ENCODE peak calls at places on chromosomes 16 and 17, in seven cellular contexts. Z is breast epithelium; Q is ascending aorta; S is CD4-positive, alpha-beta memory T cell; R is heart right ventricle; N is A549; T is cardiac fibroblast. X is an unnamed sample.
A peak's percentile ranks its signal among the peaks of the same experiment; 100 is the strongest.

GRCh38 chr16:21684199-21684598 is 20.4 kb downstream of the OTOA start:
- DNase-seq in Z (no peak), Q (no peak), S (peak; percentile 23), R (no peak), N (no peak), T (peak; percentile 13), X (no peak)

GRCh38 chr16:81908466-81909230 is 102.6 kb downstream of the SDR42E1 start:
- DNase-seq in Z (no peak), Q (no peak), S (no peak), R (no peak), N (no peak), T (no peak), X (no peak)

GRCh38 chr17:77959216-77959925 is 868 bp downstream of the TNRC6C start:
- DNase-seq in Z (no peak), Q (no peak), S (peak; percentile 49), R (peak; percentile 26), N (peak; percentile 48), T (peak; percentile 8), X (no peak)

GRCh38 chr16:1152123-1152638 is 725 bp upstream of the CACNA1H start:
- DNase-seq in Z (no peak), Q (no peak), S (peak; percentile 62), R (no peak), N (peak; percentile 24), T (no peak), X (no peak)

GRCh38 chr17:9783012-9783411 is 8.4 kb downstream of the DHRS7C start:
- DNase-seq in Z (no peak), Q (no peak), S (no peak), R (no peak), N (no peak), T (no peak), X (no peak)

GRCh38 chr17:71639865-71640264 is 481.0 kb upstream of the SOX9 start:
- DNase-seq in Z (no peak), Q (no peak), S (no peak), R (no peak), N (no peak), T (no peak), X (no peak)

GRCh38 chr16:64627781-64628180 is 494.1 kb downstream of the CDH11 start:
- DNase-seq in Z (no peak), Q (no peak), S (no peak), R (peak; percentile 65), N (no peak), T (no peak), X (no peak)

GRCh38 chr16:30603945-30604315 is 6.3 kb downstream of the ZNF689 start:
- DNase-seq in Z (no peak), Q (no peak), S (no peak), R (no peak), N (no peak), T (no peak), X (no peak)

GRCh38 chr16:56013962-56014552 is 138.9 kb upstream of the CES5A start:
- DNase-seq in Z (no peak), Q (no peak), S (peak; percentile 11), R (peak; percentile 63), N (no peak), T (peak; percentile 4), X (no peak)

GRCh38 chr16:87713469-87714229 is 52.1 kb downstream of the KLHDC4 start:
- DNase-seq in Z (no peak), Q (no peak), S (peak; percentile 61), R (no peak), N (no peak), T (no peak), X (no peak)

GRCh38 chr16:59971264-59971663 is 1237.1 kb upstream of the GOT2 start:
- DNase-seq in Z (no peak), Q (no peak), S (no peak), R (no peak), N (peak; percentile 1), T (no peak), X (no peak)

GRCh38 chr17:73552300-73553088 is 91.8 kb downstream of the SDK2 start:
- DNase-seq in Z (no peak), Q (no peak), S (no peak), R (no peak), N (no peak), T (no peak), X (no peak)

GRCh38 chr16:15765116-15765515 is 91.7 kb downstream of the MYH11 start:
- DNase-seq in Z (no peak), Q (no peak), S (no peak), R (no peak), N (no peak), T (no peak), X (no peak)

GRCh38 chr16:3839402-3840184 is 40.9 kb downstream of the CREBBP start:
- DNase-seq in Z (no peak), Q (no peak), S (no peak), R (no peak), N (no peak), T (no peak), X (no peak)

GRCh38 chr17:29357821-29358232 is 32.3 kb upstream of the TAOK1 start:
- DNase-seq in Z (no peak), Q (no peak), S (no peak), R (no peak), N (no peak), T (peak; percentile 68), X (no peak)

GRCh38 chr17:63840591-63841349 is 1.7 kb downstream of the SMARCD2 start:
- DNase-seq in Z (no peak), Q (no peak), S (no peak), R (peak; percentile 39), N (no peak), T (no peak), X (no peak)

GRCh38 chr16:49799172-49799571 is 56.7 kb downstream of the ZNF423 start:
- DNase-seq in Z (no peak), Q (no peak), S (no peak), R (no peak), N (no peak), T (no peak), X (no peak)

GRCh38 chr17:34637041-34637547 is 57.7 kb downstream of the TMEM132E start:
- DNase-seq in Z (no peak), Q (no peak), S (no peak), R (no peak), N (no peak), T (no peak), X (no peak)

GRCh38 chr17:34639706-34640425 is 60.5 kb downstream of the TMEM132E start:
- DNase-seq in Z (no peak), Q (no peak), S (no peak), R (no peak), N (no peak), T (no peak), X (no peak)

GRCh38 chr17:34635876-34636275 is 56.5 kb downstream of the TMEM132E start:
- DNase-seq in Z (no peak), Q (no peak), S (no peak), R (no peak), N (no peak), T (no peak), X (no peak)

GRCh38 chr17:34638526-34639260 is 59.3 kb downstream of the TMEM132E start:
- DNase-seq in Z (no peak), Q (no peak), S (no peak), R (no peak), N (no peak), T (no peak), X (no peak)

DNA sequence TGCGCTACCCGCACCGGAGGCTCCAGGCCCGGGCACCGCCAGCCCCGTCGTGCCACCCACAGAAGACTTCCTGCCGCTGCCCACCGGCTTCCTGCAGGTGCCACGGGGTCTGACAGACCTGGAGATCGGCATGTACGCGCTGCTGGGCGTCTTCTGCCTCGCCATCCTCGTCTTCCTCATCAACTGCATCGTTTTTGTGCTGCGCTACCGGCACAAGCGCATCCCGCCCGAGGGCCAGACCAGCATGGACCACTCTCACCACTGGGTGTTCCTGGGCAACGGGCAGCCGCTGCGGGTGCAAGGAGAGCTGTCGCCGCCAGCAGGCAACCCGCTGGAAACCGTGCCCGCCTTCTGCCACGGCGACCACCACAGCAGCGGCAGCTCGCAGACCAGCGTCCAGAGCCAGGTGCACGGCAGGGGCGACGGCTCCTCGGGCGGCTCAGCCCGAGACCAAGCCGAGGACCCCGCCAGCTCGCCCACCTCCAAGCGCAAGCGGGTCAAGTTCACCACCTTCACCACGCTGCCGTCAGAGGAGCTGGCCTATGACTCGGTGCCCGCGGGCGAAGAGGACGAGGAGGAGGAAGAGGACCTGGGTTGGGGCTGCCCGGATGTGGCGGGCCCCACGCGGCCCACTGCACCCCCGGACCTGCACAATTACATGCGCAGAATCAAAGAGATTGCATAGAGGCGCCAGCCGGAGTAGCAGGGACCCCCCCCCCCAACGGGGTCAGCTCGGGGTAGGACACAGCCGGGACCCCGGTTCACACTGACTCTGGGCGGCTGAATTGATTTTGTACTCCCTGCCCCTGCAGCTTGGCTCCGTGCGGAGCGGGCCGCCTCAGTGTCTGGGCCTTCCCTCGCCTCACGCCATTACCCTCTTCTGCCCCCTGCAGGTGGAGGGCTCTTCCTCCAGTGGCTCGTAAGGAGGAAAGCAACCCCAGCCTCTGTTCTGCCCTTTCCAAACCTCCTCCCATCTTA is 58.5 kb downstream of the TMEM132E start:
- DNase-seq in Z (peak; percentile 72), Q (peak; percentile 68), S (peak; percentile 77), R (peak; percentile 73), N (peak; percentile 71), T (peak; percentile 58), X (peak; percentile 18)
- H3K4me3 ChIP-seq in Z (peak overlapping the region; percentile 36), Q (peak overlapping the region; percentile 10), S (peak overlapping the region; percentile 59), R (peak overlapping the region; percentile 40), N (no peak overlapping the region), T (no peak overlapping the region), X (peak overlapping the region; percentile 34)

DNA sequence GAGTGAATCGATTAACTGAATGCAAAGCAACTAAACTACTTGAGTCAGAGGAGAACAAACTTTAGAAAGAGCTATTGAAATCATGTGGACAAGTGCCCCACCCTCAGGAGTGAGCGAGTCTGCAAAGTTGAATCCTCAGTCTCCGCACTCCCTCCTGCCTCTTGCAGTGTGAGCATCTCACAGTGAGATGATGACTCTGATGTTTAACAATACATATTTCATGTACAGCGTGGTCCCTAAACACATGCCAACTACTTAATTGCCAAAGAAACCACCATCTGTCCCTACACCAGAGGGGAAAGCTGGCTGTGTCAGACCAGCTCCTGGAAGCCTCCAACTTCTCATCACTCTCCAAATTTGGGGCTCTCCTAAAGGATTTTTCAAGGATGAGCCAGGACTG is 31.2 kb downstream of the PIMREG start:
- DNase-seq in Z (no peak), Q (no peak), S (no peak), R (no peak), N (no peak), T (no peak), X (no peak)
- H3K4me3 ChIP-seq in Z (no peak overlapping the region), Q (no peak overlapping the region), S (no peak overlapping the region), R (no peak overlapping the region), N (no peak overlapping the region), T (no peak overlapping the region), X (no peak overlapping the region)

DNA sequence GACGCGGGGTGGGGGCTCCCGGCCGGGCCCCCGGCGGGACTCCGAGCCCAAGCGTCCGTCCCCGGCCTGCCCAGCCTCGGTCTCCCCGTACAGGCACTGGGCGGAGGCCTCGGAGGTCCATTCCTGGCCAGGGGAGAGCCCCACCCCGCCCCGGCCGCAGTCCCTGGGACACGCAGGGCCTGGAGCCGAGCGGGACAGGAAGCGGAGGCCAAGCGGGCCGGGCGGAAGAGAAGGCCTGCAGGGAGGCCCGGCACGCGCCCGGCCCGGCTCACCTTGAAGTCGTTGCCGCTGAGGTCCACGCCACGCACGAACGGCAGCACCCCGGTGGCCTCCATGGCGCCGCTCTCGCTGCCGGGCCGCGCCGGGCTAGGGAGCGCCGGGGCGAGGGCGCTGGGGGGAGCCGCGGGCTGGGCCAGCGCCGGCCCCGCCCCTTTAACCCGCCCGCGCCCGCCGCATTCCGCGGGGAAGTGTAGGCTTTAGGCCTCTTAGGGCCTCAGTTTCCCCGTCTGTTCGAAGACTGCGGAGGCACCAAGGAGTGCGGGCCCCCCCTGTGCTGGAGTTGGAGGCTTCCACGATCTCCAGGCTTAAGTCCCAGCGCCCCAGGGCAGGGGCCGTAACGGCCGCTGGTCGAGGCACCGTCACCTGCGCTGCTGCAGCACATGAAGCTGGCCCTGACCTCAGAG is at the start of gene FLII:
- DNase-seq in Z (no peak), Q (peak; percentile 75), S (peak; percentile 59), R (peak; percentile 64), N (peak; percentile 64), T (no peak), X (no peak)
- H3K4me3 ChIP-seq in Z (peak within 1 kb of the TSS; percentile 93), Q (peak within 1 kb of the TSS; percentile 97), S (peak within 1 kb of the TSS; percentile 91), R (peak within 1 kb of the TSS; percentile 95), N (peak within 1 kb of the TSS; percentile 66), T (peak within 1 kb of the TSS; percentile 86), X (peak within 1 kb of the TSS; percentile 93)

GRCh38 chr16:2817496-2818277 is 650 bp downstream of the PRSS21 start:
- DNase-seq in Z (peak; percentile 48), Q (no peak), S (no peak), R (no peak), N (no peak), T (no peak), X (no peak)
- H3K4me3 ChIP-seq in Z (peak overlapping the region; percentile 37), Q (no peak overlapping the region), S (no peak overlapping the region), R (no peak overlapping the region), N (no peak overlapping the region), T (no peak overlapping the region), X (no peak overlapping the region)

X was measured in skeletal muscle cell.